ENCODE peak calls at places on chromosomes 7 and 10, in four cellular contexts. L, N, Y and H are unnamed samples.

GRCh38 chr7:133051066-133051465 is 30.8 kb downstream of the CHCHD3 start:
- DNase-seq in L (no peak), N (peak; percentile 70), Y (no peak), H (no peak)

GRCh38 chr10:131094406-131095108 is 217.0 kb downstream of the TCERG1L start:
- DNase-seq in L (no peak), N (no peak), Y (no peak), H (peak; percentile 18)

GRCh38 chr7:108345710-108346336 is 110.4 kb downstream of the NRCAM start:
- DNase-seq in L (no peak), N (no peak), Y (no peak), H (no peak)

GRCh38 chr10:122344741-122345258 is 29.7 kb upstream of the PLEKHA1 start:
- DNase-seq in L (no peak), N (no peak), Y (no peak), H (peak; percentile 46)

GRCh38 chr10:121437596-121437995 is 160.6 kb downstream of the FGFR2 start:
- DNase-seq in L (no peak), N (no peak), Y (no peak), H (no peak)

GRCh38 chr7:27647052-27647451 is 15.6 kb downstream of the HIBADH start:
- DNase-seq in L (no peak), N (no peak), Y (no peak), H (peak; percentile 47)

GRCh38 chr10:131451407-131452015 is 140.0 kb upstream of the TCERG1L start:
- DNase-seq in L (peak; percentile 39), N (no peak), Y (no peak), H (no peak)

GRCh38 chr10:10807106-10807505 is 210.6 kb upstream of the CELF2 start:
- DNase-seq in L (no peak), N (no peak), Y (no peak), H (no peak)

GRCh38 chr10:103679096-103679790 is 176.1 kb downstream of the SH3PXD2A start:
- DNase-seq in L (no peak), N (no peak), Y (no peak), H (no peak)

GRCh38 chr7:115851291-115851690 is 179.3 kb downstream of the TFEC start:
- DNase-seq in L (no peak), N (no peak), Y (no peak), H (peak; percentile 54)

GRCh38 chr7:9407816-9408215 is 974.4 kb downstream of the NXPH1 start:
- DNase-seq in L (no peak), N (no peak), Y (no peak), H (no peak)

GRCh38 chr7:17651296-17651695 is 289.0 kb downstream of the SNX13 start:
- DNase-seq in L (no peak), N (no peak), Y (no peak), H (no peak)

GRCh38 chr7:51289608-51290370 is 26.8 kb downstream of the COBL start:
- DNase-seq in L (no peak), N (no peak), Y (no peak), H (no peak)

GRCh38 chr7:15561840-15562239 is at the start of gene AGMO:
- DNase-seq in L (no peak), N (no peak), Y (no peak), H (no peak)

GRCh38 chr10:90884414-90884813 is 12.6 kb downstream of the RPP30 start:
- DNase-seq in L (no peak), N (no peak), Y (no peak), H (no peak)

GRCh38 chr7:74290590-74290950 is 1.4 kb downstream of the CLIP2 start:
- DNase-seq in L (no peak), N (no peak), Y (no peak), H (no peak)

GRCh38 chr7:140961117-140961516 is 36.4 kb upstream of the BRAF start:
- DNase-seq in L (no peak), N (no peak), Y (no peak), H (no peak)

GRCh38 chr7:48360574-48360973 is 189.3 kb downstream of the ABCA13 start:
- DNase-seq in L (no peak), N (no peak), Y (no peak), H (no peak)

GRCh38 chr10:47454294-47455058 is 29.4 kb downstream of the ANXA8 start:
- DNase-seq in L (no peak), N (peak; percentile 5), Y (no peak), H (no peak)

GRCh38 chr7:136868496-136869005 is at the start of gene CHRM2:
- DNase-seq in L (peak; percentile 56), N (no peak), Y (no peak), H (no peak)

GRCh38 chr7:138890782-138891445 is 90.3 kb downstream of the KIAA1549 start:
- DNase-seq in L (no peak), N (no peak), Y (no peak), H (no peak)

GRCh38 chr10:75197906-75198305 is 12.7 kb upstream of the VDAC2 start:
- DNase-seq in L (no peak), N (no peak), Y (no peak), H (no peak)

GRCh38 chr10:28875535-28876208 is 198.4 kb downstream of the BAMBI start:
- DNase-seq in L (peak; percentile 63), N (no peak), Y (no peak), H (no peak)

GRCh38 chr7:1973321-1974251 is 259.2 kb downstream of the MAD1L1 start:
- DNase-seq in L (no peak), N (no peak), Y (no peak), H (no peak)
- TF ChIP-seq SRF in L (no peak), N (no peak), Y (no peak), H (no peak)

GRCh38 chr10:15461353-15462108 is 90.4 kb upstream of the FAM171A1 start:
- DNase-seq in L (no peak), N (peak; percentile 77), Y (no peak), H (peak; percentile 22)
- TF ChIP-seq SRF in L (no peak), N (no peak), Y (no peak), H (no peak)

DNA sequence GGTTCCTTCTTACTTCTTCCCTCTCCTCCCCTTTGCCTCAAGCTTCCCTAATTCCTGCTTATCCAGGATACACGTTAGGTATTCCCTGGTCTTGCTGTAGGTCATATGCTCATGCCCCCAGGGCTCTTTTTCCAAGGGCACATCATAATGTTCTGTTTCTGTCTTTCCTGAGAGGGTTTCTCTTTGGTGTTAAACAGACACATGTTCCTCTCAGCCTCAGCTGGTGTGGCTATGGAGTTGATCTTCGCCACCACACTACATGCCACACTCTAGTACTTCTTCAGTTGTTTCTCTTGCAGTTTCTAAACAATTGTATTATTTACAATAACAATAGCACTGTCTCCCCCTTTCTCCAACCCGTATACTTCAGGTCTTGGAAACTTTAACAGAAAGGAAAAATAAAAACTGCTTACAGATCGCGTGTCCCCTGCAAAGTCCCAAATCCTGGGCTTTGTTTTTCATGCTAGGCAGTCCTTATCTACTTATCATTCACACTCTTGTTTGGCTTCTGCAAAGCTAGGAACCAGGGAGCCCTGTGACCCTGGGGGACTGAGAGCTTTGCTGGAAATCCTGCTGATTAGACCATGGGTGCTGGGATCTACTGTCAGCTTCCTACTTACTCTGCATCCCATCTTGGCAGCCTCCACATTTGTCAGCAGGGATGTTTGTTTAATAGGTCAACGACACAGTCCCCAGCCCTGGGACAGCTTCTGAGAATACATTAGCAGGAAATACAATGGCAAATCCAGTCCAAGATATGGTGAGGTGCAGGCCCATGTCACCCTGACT is 193.9 kb upstream of the BMPER start:
- DNase-seq in L (no peak), N (no peak), Y (no peak), H (no peak)
- TF ChIP-seq SRF in L (no peak), N (no peak), Y (no peak), H (no peak)

GRCh38 chr7:70098133-70098561 is 499.9 kb downstream of the AUTS2 start:
- DNase-seq in L (no peak), N (no peak), Y (no peak), H (no peak)
- TF ChIP-seq SRF in L (no peak), N (no peak), Y (no peak), H (no peak)

GRCh38 chr10:60942604-60943269 is 1.2 kb downstream of the RHOBTB1 start:
- DNase-seq in L (no peak), N (peak; percentile 34), Y (no peak), H (no peak)

GRCh38 chr10:60942134-60942533 is 1.9 kb downstream of the RHOBTB1 start:
- DNase-seq in L (no peak), N (no peak), Y (no peak), H (no peak)

GRCh38 chr10:60944159-60944909 is at the start of gene RHOBTB1:
- DNase-seq in L (peak; percentile 77), N (peak; percentile 73), Y (no peak), H (no peak)

GRCh38 chr10:60944910-60945297 is 919 bp upstream of the RHOBTB1 start:
- DNase-seq in L (no peak), N (no peak), Y (no peak), H (no peak)

GRCh38 chr10:60943372-60944158 is 420 bp downstream of the RHOBTB1 start:
- DNase-seq in L (peak; percentile 81), N (peak; percentile 59), Y (no peak), H (peak; percentile 3)
- TF ChIP-seq SRF in L (no peak), N (no peak), Y (no peak), H (no peak)

DNA sequence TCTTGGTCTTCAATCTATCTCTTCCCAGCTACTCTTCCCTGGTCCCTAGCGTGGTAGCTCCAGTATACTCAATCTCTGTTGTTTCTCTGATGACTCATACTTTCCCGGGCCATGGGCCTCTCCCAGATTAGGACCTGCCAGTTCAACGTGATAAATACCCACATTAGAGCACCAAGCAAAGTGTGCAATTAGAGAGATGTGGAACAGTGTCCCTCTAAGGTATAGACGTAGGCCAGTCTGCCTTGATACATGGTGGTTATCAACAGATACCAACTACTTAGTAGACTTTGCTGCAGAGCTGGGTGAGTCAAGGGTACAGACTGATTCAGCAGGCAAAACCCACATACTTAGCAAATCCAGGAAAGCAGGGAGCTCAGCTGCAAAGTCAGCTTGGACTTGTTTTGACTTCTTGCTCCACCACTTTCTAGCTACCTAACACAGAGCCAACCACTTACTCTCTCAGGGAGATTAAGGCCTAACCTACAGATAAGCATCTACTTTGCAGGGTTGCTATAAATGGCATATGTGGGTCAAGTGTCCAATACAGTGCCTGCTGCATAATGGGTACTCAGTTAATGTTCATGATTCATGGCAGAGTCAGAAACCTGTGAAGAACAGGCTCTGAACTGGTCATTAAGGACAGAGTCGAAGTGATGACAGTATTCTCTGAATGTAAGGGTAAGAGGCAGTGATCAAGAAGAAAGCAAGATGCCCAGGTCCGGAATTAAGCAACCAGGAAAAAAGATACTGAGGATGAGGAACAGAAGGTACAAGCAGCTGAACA is 176.1 kb downstream of the CHN2 start:
- DNase-seq in L (no peak), N (no peak), Y (no peak), H (peak; percentile 43)
- TF ChIP-seq SRF in L (no peak), N (no peak), Y (no peak), H (no peak)

GRCh38 chr10:1572519-1573333 is 164.6 kb downstream of the ADARB2 start:
- DNase-seq in L (no peak), N (no peak), Y (no peak), H (no peak)

GRCh38 chr10:1575481-1576244 is 161.7 kb downstream of the ADARB2 start:
- DNase-seq in L (no peak), N (no peak), Y (no peak), H (no peak)

GRCh38 chr10:1573334-1573969 is 163.9 kb downstream of the ADARB2 start:
- DNase-seq in L (no peak), N (no peak), Y (no peak), H (no peak)

GRCh38 chr10:1574719-1575118 is 162.6 kb downstream of the ADARB2 start:
- DNase-seq in L (no peak), N (no peak), Y (no peak), H (no peak)

DNA sequence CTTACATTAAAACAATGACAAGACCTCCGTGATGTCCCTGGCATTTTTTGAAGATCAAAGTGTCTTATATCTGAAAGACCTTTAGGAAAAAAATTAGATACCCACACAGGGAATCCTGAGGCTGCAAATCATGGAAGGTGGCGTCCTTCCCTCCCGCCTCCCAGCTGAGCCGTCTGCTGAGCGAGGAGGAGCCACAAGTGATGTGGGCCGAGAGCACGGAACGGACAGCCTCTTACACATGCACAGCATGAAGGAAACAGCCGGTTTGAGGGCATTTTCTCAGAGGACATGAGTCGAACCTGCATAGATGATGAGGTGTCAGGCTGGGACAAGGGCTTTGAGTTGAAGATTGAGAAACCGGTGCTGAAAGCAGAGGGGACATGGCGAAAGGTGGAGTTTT is 163.3 kb downstream of the ADARB2 start:
- DNase-seq in L (no peak), N (no peak), Y (no peak), H (no peak)
- TF ChIP-seq SRF in L (no peak), N (no peak), Y (no peak), H (no peak)